ENCODE peak calls at places on chromosomes 7 and 10, in five cellular contexts. One of them, this sample, is unnamed.

GRCh38 chr7:143448429-143448828 is 5.2 kb downstream of the TAS2R60 start:
- DNase-seq in astrocyte: no peak
- DNase-seq in Kasumi-1: no peak
- DNase-seq in GM10248: no peak
- DNase-seq in central memory CD8-positive, alpha-beta T cell: no peak
- DNase-seq in this sample: no peak

GRCh38 chr7:67453580-67453979 is 456.9 kb downstream of the TYW1 start:
- DNase-seq in astrocyte: no peak
- DNase-seq in Kasumi-1: no peak
- DNase-seq in GM10248: no peak
- DNase-seq in central memory CD8-positive, alpha-beta T cell: no peak
- DNase-seq in this sample: no peak

GRCh38 chr7:30556854-30557644 is 37.6 kb upstream of the GARS1 start:
- DNase-seq in astrocyte: peak
- DNase-seq in Kasumi-1: no peak
- DNase-seq in GM10248: no peak
- DNase-seq in central memory CD8-positive, alpha-beta T cell: no peak
- DNase-seq in this sample: no peak

GRCh38 chr7:66869660-66870450 is 51.2 kb upstream of the TMEM248 start:
- DNase-seq in astrocyte: peak
- DNase-seq in Kasumi-1: no peak
- DNase-seq in GM10248: no peak
- DNase-seq in central memory CD8-positive, alpha-beta T cell: no peak
- DNase-seq in this sample: no peak

GRCh38 chr7:79008786-79009185 is 444.7 kb downstream of the MAGI2 start:
- DNase-seq in astrocyte: no peak
- DNase-seq in Kasumi-1: no peak
- DNase-seq in GM10248: no peak
- DNase-seq in central memory CD8-positive, alpha-beta T cell: no peak
- DNase-seq in this sample: no peak

GRCh38 chr7:51182767-51183166 is 133.8 kb downstream of the COBL start:
- DNase-seq in astrocyte: no peak
- DNase-seq in Kasumi-1: no peak
- DNase-seq in GM10248: no peak
- DNase-seq in central memory CD8-positive, alpha-beta T cell: no peak
- DNase-seq in this sample: no peak

GRCh38 chr10:30820282-30820991 is 190.9 kb upstream of the LYZL2 start:
- DNase-seq in astrocyte: peak
- DNase-seq in Kasumi-1: no peak
- DNase-seq in GM10248: no peak
- DNase-seq in central memory CD8-positive, alpha-beta T cell: no peak
- DNase-seq in this sample: no peak

GRCh38 chr10:114905450-114905849 is 32.5 kb upstream of the TRUB1 start:
- DNase-seq in astrocyte: peak
- DNase-seq in Kasumi-1: no peak
- DNase-seq in GM10248: no peak
- DNase-seq in central memory CD8-positive, alpha-beta T cell: no peak
- DNase-seq in this sample: no peak